ENCODE peak calls at places on chromosomes 5 and 9, in five cellular contexts. E is endothelial cell of umbilical vein, C is GM23248, W is endodermal cell, I is K562. T is an unnamed sample.

GRCh38 chr5:66629446-66629845 is 33.3 kb downstream of the MAST4 start:
- DNase-seq in E (no peak), C (no peak), W (no peak), I (no peak), T (no peak)

GRCh38 chr5:157689942-157690689 is 18.8 kb downstream of the C5orf52 start:
- DNase-seq in E (no peak), C (peak), W (peak), I (no peak), T (no peak)

GRCh38 chr9:131153585-131153984 is 28.2 kb downstream of the NUP214 start:
- DNase-seq in W (no peak), E (no peak), C (no peak), I (no peak), T (no peak)

GRCh38 chr5:39256472-39256871 is 37.1 kb upstream of the FYB1 start:
- DNase-seq in I (no peak), W (no peak), C (peak), E (peak), T (peak)

GRCh38 chr9:135224286-135224871 is 136.9 kb downstream of the OLFM1 start:
- DNase-seq in E (no peak), I (no peak), C (no peak), W (no peak), T (no peak)

GRCh38 chr9:130692365-130692764 is 1.2 kb upstream of the EXOSC2 start:
- DNase-seq in E (peak), C (peak), I (no peak), W (peak), T (no peak)

GRCh38 chr9:38346811-38347735 is 45.4 kb upstream of the ALDH1B1 start:
- DNase-seq in E (no peak), I (no peak), W (peak), C (no peak), T (no peak)

GRCh38 chr9:26391036-26391435 is 501.6 kb downstream of the CAAP1 start:
- DNase-seq in E (no peak), I (no peak), C (no peak), W (no peak), T (no peak)

GRCh38 chr9:89576404-89576824 is 28.4 kb upstream of the GADD45G start:
- DNase-seq in I (peak), C (peak), W (no peak), E (peak), T (no peak)

GRCh38 chr9:130662099-130662926 is 2.1 kb upstream of the PRDM12 start:
- DNase-seq in E (no peak), I (no peak), W (peak), C (no peak), T (no peak)

GRCh38 chr9:83219154-83219923 is 156.4 kb upstream of the RASEF start:
- DNase-seq in C (peak), W (peak), E (peak), I (peak), T (peak)

GRCh38 chr5:131068893-131069643 is 96.0 kb downstream of the HINT1 start:
- DNase-seq in C (peak), W (no peak), I (no peak), E (no peak), T (no peak)
- H3K9ac ChIP-seq in C (no peak), W (no peak), I (no peak), E (no peak), T (no peak)

GRCh38 chr5:140822281-140822629 is 842 bp downstream of the PCDHA5 start:
- DNase-seq in C (no peak), E (no peak), W (no peak), I (no peak), T (no peak)
- H3K9ac ChIP-seq in C (no peak), E (no peak), W (no peak), I (no peak), T (no peak)

GRCh38 chr5:10596886-10597451 is 33.1 kb downstream of the ANKRD33B start:
- DNase-seq in C (no peak), I (no peak), W (no peak), E (no peak), T (no peak)
- H3K9ac ChIP-seq in C (no peak), I (no peak), W (no peak), E (no peak), T (no peak)

GRCh38 chr9:113397077-113397696 is 3.9 kb downstream of the ALAD start:
- DNase-seq in I (peak), C (no peak), E (no peak), W (no peak), T (no peak)

GRCh38 chr9:113395000-113395861 is 5.9 kb downstream of the ALAD start:
- DNase-seq in I (no peak), W (no peak), E (no peak), C (no peak), T (no peak)

GRCh38 chr9:113401027-113401792 is at the start of gene ALAD:
- DNase-seq in W (peak), E (peak), I (peak), C (peak), T (peak)

GRCh38 chr9:113399646-113400200 is 1.4 kb downstream of the ALAD start:
- DNase-seq in E (no peak), I (no peak), W (no peak), C (no peak), T (no peak)

GRCh38 chr9:113398796-113399195 is 2.3 kb downstream of the ALAD start:
- DNase-seq in W (no peak), I (no peak), E (no peak), C (peak), T (peak)
- H3K9ac ChIP-seq in W (peak), I (no peak), E (no peak), C (no peak), T (peak)

GRCh38 chr9:31394040-31394473 is 990.4 kb upstream of the ACO1 start:
- DNase-seq in E (peak), I (no peak), C (no peak), W (no peak), T (peak)
- H3K9ac ChIP-seq in E (no peak), I (no peak), C (no peak), W (no peak), T (no peak)